ENCODE peak calls at places on chromosomes 3 and 15, in six cellular contexts. One of them, this sample, is unnamed.

GRCh38 chr15:76169013-76169412 is 109.2 kb downstream of the TMEM266 start:
- DNase-seq in foreskin fibroblast: peak
- DNase-seq in BJ: no peak
- DNase-seq in heart right ventricle: no peak
- DNase-seq in body of pancreas: no peak
- DNase-seq in neuronal stem cell: no peak
- DNase-seq in this sample: no peak

GRCh38 chr3:187736418-187736871 is 8.8 kb downstream of the BCL6 start:
- DNase-seq in foreskin fibroblast: peak
- DNase-seq in BJ: no peak
- DNase-seq in heart right ventricle: peak
- DNase-seq in body of pancreas: peak
- DNase-seq in neuronal stem cell: no peak
- DNase-seq in this sample: no peak

GRCh38 chr3:100104442-100104798 is 9.9 kb downstream of the FILIP1L start:
- DNase-seq in foreskin fibroblast: no peak
- DNase-seq in BJ: no peak
- DNase-seq in heart right ventricle: no peak
- DNase-seq in body of pancreas: no peak
- DNase-seq in neuronal stem cell: no peak
- DNase-seq in this sample: no peak

GRCh38 chr15:63968700-63969099 is 77.6 kb downstream of the DAPK2 start:
- DNase-seq in foreskin fibroblast: no peak
- DNase-seq in BJ: no peak
- DNase-seq in heart right ventricle: no peak
- DNase-seq in body of pancreas: no peak
- DNase-seq in neuronal stem cell: no peak
- DNase-seq in this sample: no peak

GRCh38 chr3:128319741-128320141 is 146.9 kb downstream of the DNAJB8 start:
- DNase-seq in foreskin fibroblast: no peak
- DNase-seq in BJ: no peak
- DNase-seq in heart right ventricle: no peak
- DNase-seq in body of pancreas: peak
- DNase-seq in neuronal stem cell: no peak
- DNase-seq in this sample: no peak

GRCh38 chr3:138824114-138824506 is 10.6 kb downstream of the PIK3CB start:
- DNase-seq in foreskin fibroblast: no peak
- DNase-seq in BJ: no peak
- DNase-seq in heart right ventricle: no peak
- DNase-seq in body of pancreas: no peak
- DNase-seq in neuronal stem cell: no peak
- DNase-seq in this sample: no peak

GRCh38 chr15:74822233-74822632 is 4.2 kb upstream of the CPLX3 start:
- DNase-seq in foreskin fibroblast: no peak
- DNase-seq in BJ: no peak
- DNase-seq in heart right ventricle: no peak
- DNase-seq in body of pancreas: no peak
- DNase-seq in neuronal stem cell: no peak
- DNase-seq in this sample: no peak

GRCh38 chr3:135864060-135864459 is 101.5 kb upstream of the PPP2R3A start:
- DNase-seq in foreskin fibroblast: no peak
- DNase-seq in BJ: no peak
- DNase-seq in heart right ventricle: no peak
- DNase-seq in body of pancreas: no peak
- DNase-seq in neuronal stem cell: no peak
- DNase-seq in this sample: no peak

GRCh38 chr3:58585005-58585786 is 8.0 kb upstream of the FAM107A start:
- DNase-seq in foreskin fibroblast: peak
- DNase-seq in BJ: no peak
- DNase-seq in heart right ventricle: peak
- DNase-seq in body of pancreas: peak
- DNase-seq in neuronal stem cell: peak
- DNase-seq in this sample: no peak

GRCh38 chr3:127529346-127530188 is 61.0 kb downstream of the TPRA1 start:
- DNase-seq in foreskin fibroblast: no peak
- DNase-seq in BJ: no peak
- DNase-seq in heart right ventricle: no peak
- DNase-seq in body of pancreas: no peak
- DNase-seq in neuronal stem cell: no peak
- DNase-seq in this sample: no peak

GRCh38 chr3:134516905-134517304 is 31.0 kb downstream of the CEP63 start:
- DNase-seq in foreskin fibroblast: no peak
- DNase-seq in BJ: no peak
- DNase-seq in heart right ventricle: no peak
- DNase-seq in body of pancreas: no peak
- DNase-seq in neuronal stem cell: no peak
- DNase-seq in this sample: peak

GRCh38 chr3:60609446-60609845 is 641.8 kb downstream of the FHIT start:
- DNase-seq in foreskin fibroblast: no peak
- DNase-seq in BJ: no peak
- DNase-seq in heart right ventricle: no peak
- DNase-seq in body of pancreas: no peak
- DNase-seq in neuronal stem cell: no peak
- DNase-seq in this sample: no peak

GRCh38 chr3:11019116-11019515 is 26.6 kb downstream of the SLC6A1 start:
- DNase-seq in foreskin fibroblast: no peak
- DNase-seq in BJ: no peak
- DNase-seq in heart right ventricle: no peak
- DNase-seq in body of pancreas: no peak
- DNase-seq in neuronal stem cell: no peak
- DNase-seq in this sample: no peak

GRCh38 chr3:150073513-150073912 is 102.8 kb upstream of the PFN2 start:
- DNase-seq in foreskin fibroblast: no peak
- DNase-seq in BJ: no peak
- DNase-seq in heart right ventricle: no peak
- DNase-seq in body of pancreas: no peak
- DNase-seq in neuronal stem cell: no peak
- DNase-seq in this sample: no peak

GRCh38 chr3:58880182-58880581 is 169.6 kb downstream of the CFAP20DC start:
- DNase-seq in foreskin fibroblast: peak
- DNase-seq in BJ: no peak
- DNase-seq in heart right ventricle: no peak
- DNase-seq in body of pancreas: no peak
- DNase-seq in neuronal stem cell: no peak
- DNase-seq in this sample: no peak

GRCh38 chr15:59736181-59736580 is 47.1 kb upstream of the BNIP2 start:
- DNase-seq in foreskin fibroblast: no peak
- DNase-seq in BJ: no peak
- DNase-seq in heart right ventricle: no peak
- DNase-seq in body of pancreas: no peak
- DNase-seq in neuronal stem cell: no peak
- DNase-seq in this sample: no peak

GRCh38 chr15:89155656-89156055 is 65.7 kb downstream of the RLBP1 start:
- DNase-seq in foreskin fibroblast: no peak
- DNase-seq in BJ: no peak
- DNase-seq in heart right ventricle: peak
- DNase-seq in body of pancreas: no peak
- DNase-seq in neuronal stem cell: no peak
- DNase-seq in this sample: no peak

GRCh38 chr15:27820232-27820631 is 278.9 kb downstream of the OCA2 start:
- DNase-seq in foreskin fibroblast: no peak
- DNase-seq in BJ: no peak
- DNase-seq in heart right ventricle: no peak
- DNase-seq in body of pancreas: no peak
- DNase-seq in neuronal stem cell: no peak
- DNase-seq in this sample: peak

GRCh38 chr15:73633991-73634495 is 854 bp upstream of the NPTN start:
- DNase-seq in foreskin fibroblast: peak
- DNase-seq in BJ: peak
- DNase-seq in heart right ventricle: no peak
- DNase-seq in body of pancreas: no peak
- DNase-seq in neuronal stem cell: no peak
- DNase-seq in this sample: peak
- H3K4me3 ChIP-seq in foreskin fibroblast: peak
- H3K4me3 ChIP-seq in BJ: peak
- H3K4me3 ChIP-seq in heart right ventricle: peak
- H3K4me3 ChIP-seq in body of pancreas: no peak
- H3K4me3 ChIP-seq in neuronal stem cell: peak
- H3K4me3 ChIP-seq in this sample: peak

DNA sequence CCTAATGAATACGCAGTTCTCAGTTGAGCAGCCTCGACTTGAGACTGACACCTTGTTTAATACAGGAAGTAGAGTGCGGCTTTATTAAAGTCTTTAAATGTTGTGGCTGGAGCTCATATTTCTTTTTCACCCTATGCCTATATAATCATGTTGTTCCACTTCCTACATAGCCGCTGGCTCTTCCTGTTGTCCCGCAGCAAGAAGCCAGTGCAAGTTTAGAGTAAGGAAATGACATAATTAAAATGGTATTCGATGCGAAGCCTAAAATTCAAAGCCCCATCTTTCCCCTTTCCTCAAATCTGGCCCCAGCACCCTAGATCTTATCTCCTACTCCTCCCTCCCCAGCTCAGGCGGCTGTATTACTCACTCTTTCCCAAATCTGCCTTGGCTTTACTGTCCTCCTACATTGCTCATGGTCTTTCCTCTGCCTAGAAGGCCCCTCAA is 7.5 kb upstream of the PHLDB2 start:
- DNase-seq in foreskin fibroblast: peak
- DNase-seq in BJ: peak
- DNase-seq in heart right ventricle: no peak
- DNase-seq in body of pancreas: no peak
- DNase-seq in neuronal stem cell: no peak
- DNase-seq in this sample: no peak
- H3K4me3 ChIP-seq in foreskin fibroblast: no peak
- H3K4me3 ChIP-seq in BJ: no peak
- H3K4me3 ChIP-seq in heart right ventricle: no peak
- H3K4me3 ChIP-seq in body of pancreas: no peak
- H3K4me3 ChIP-seq in neuronal stem cell: no peak
- H3K4me3 ChIP-seq in this sample: no peak

GRCh38 chr15:45714501-45715488 is 80.0 kb downstream of the SQOR start:
- DNase-seq in foreskin fibroblast: peak
- DNase-seq in BJ: peak
- DNase-seq in heart right ventricle: peak
- DNase-seq in body of pancreas: peak
- DNase-seq in neuronal stem cell: peak
- DNase-seq in this sample: peak
- H3K4me3 ChIP-seq in foreskin fibroblast: peak
- H3K4me3 ChIP-seq in BJ: no peak
- H3K4me3 ChIP-seq in heart right ventricle: no peak
- H3K4me3 ChIP-seq in body of pancreas: no peak
- H3K4me3 ChIP-seq in neuronal stem cell: no peak
- H3K4me3 ChIP-seq in this sample: peak

DNA sequence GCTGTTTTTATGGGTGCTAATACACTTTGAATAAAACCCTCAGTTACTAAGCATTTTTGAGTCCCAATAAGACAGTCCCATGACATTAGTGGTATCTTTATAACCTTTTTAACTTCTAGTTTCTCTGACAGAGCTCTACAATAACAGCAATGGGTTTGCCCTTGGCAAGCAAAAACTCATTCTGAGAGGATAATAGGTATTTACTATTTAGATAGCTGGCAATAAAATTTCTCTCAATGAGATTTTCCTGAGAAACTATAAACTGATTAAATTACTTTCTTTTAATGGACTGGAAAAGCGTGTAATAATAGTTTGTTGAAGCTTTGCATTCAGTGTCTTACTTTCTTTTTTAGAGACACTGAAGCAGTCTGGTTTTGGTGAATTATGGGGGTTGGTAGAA is 168.0 kb upstream of the MLF1 start:
- DNase-seq in foreskin fibroblast: no peak
- DNase-seq in BJ: no peak
- DNase-seq in heart right ventricle: no peak
- DNase-seq in body of pancreas: no peak
- DNase-seq in neuronal stem cell: no peak
- DNase-seq in this sample: no peak
- H3K4me3 ChIP-seq in foreskin fibroblast: no peak
- H3K4me3 ChIP-seq in BJ: no peak
- H3K4me3 ChIP-seq in heart right ventricle: no peak
- H3K4me3 ChIP-seq in body of pancreas: no peak
- H3K4me3 ChIP-seq in neuronal stem cell: no peak
- H3K4me3 ChIP-seq in this sample: no peak

GRCh38 chr15:94198633-94199032 is 32.7 kb upstream of the MCTP2 start:
- DNase-seq in foreskin fibroblast: no peak
- DNase-seq in BJ: no peak
- DNase-seq in heart right ventricle: no peak
- DNase-seq in body of pancreas: no peak
- DNase-seq in neuronal stem cell: no peak
- DNase-seq in this sample: no peak
- H3K4me3 ChIP-seq in foreskin fibroblast: no peak
- H3K4me3 ChIP-seq in BJ: no peak
- H3K4me3 ChIP-seq in heart right ventricle: no peak
- H3K4me3 ChIP-seq in body of pancreas: no peak
- H3K4me3 ChIP-seq in neuronal stem cell: no peak
- H3K4me3 ChIP-seq in this sample: no peak

This sample was measured in skeletal muscle cell.